ENCODE peak calls at places on chromosome 7, in seven cellular contexts. W is HEK293T; B is stimulated activated CD8-positive, alpha-beta memory T cell treated with anti-CD3 and anti-CD28 coated beads, Interleukin-7, amount 100 ng/mL, for 4 hours; F is ACHN; G is AG04450; D is effector memory CD4-positive, alpha-beta T cell; O is HCEC 1CT. N is an unnamed sample.

GRCh38 chr7:107355616-107356015 is 114.2 kb upstream of the GPR22 start:
- DNase-seq in W (no peak), B (no peak), F (peak), G (no peak), D (no peak), O (peak), N (no peak)

GRCh38 chr7:18087687-18088078 is 60.0 kb upstream of the PRPS1L1 start:
- DNase-seq in W (peak), B (no peak), F (no peak), G (no peak), D (no peak), O (no peak), N (peak)

GRCh38 chr7:12458520-12459131 is 55.0 kb upstream of the VWDE start:
- DNase-seq in W (peak), B (no peak), F (peak), G (no peak), D (no peak), O (peak), N (peak)

GRCh38 chr7:146175716-146176115 is 59.1 kb downstream of the CNTNAP2 start:
- DNase-seq in W (peak), B (no peak), F (peak), G (no peak), D (no peak), O (peak), N (no peak)

GRCh38 chr7:128406147-128406985 is 3.4 kb downstream of the IMPDH1 start:
- DNase-seq in W (no peak), B (no peak), F (no peak), G (no peak), D (no peak), O (no peak), N (no peak)

GRCh38 chr7:143280160-143280559 is 4.6 kb upstream of the TMEM139 start:
- DNase-seq in W (no peak), B (no peak), F (no peak), G (no peak), D (no peak), O (no peak), N (no peak)

GRCh38 chr7:97015787-97016391 is 8.7 kb downstream of the DLX5 start:
- DNase-seq in W (no peak), B (no peak), F (no peak), G (no peak), D (no peak), O (no peak), N (no peak)

GRCh38 chr7:94394399-94395140 is at the start of gene COL1A2:
- DNase-seq in W (no peak), B (no peak), F (no peak), G (peak), D (no peak), O (peak), N (no peak)

GRCh38 chr7:106231856-106232490 is 52.8 kb downstream of the NAMPT start:
- DNase-seq in W (no peak), B (no peak), F (no peak), G (no peak), D (no peak), O (no peak), N (no peak)

GRCh38 chr7:24975647-24976260 is 4.2 kb downstream of the OSBPL3 start:
- DNase-seq in W (no peak), B (no peak), F (no peak), G (peak), D (no peak), O (no peak), N (no peak)